ENCODE peak calls at places on chromosomes 6 and 20, in nine cellular contexts. N, H, A, J, V, X, U, W and K are unnamed samples.

GRCh38 chr6:23890543-23891227 is 235.3 kb upstream of the NRSN1 start:
- DNase-seq in N (peak; percentile 5), H (no peak), A (no peak), J (no peak), V (peak; percentile 40), X (peak; percentile 47), U (no peak), W (peak; percentile 15), K (no peak)

GRCh38 chr6:73516712-73517489 is 3.9 kb downstream of the EEF1A1 start:
- DNase-seq in N (no peak), H (no peak), A (peak; percentile 16), J (no peak), V (peak; percentile 38), X (no peak), U (no peak), W (no peak), K (no peak)

GRCh38 chr6:35776364-35777215 is at the start of gene CLPSL2:
- DNase-seq in N (no peak), H (no peak), A (no peak), J (peak; percentile 63), V (no peak), X (peak; percentile 40), U (no peak), W (no peak), K (no peak)

GRCh38 chr6:111175135-111175534 is 87.8 kb downstream of the SLC16A10 start:
- DNase-seq in N (peak; percentile 9), H (no peak), A (peak; percentile 68), J (no peak), V (peak; percentile 6), X (no peak), U (no peak), W (no peak), K (no peak)

GRCh38 chr6:15539722-15540270 is 123.0 kb downstream of the DTNBP1 start:
- DNase-seq in N (no peak), H (no peak), A (no peak), J (no peak), V (peak; percentile 37), X (no peak), U (no peak), W (no peak), K (no peak)

GRCh38 chr20:61055642-61056041 is 196.4 kb upstream of the CDH4 start:
- DNase-seq in N (no peak), H (no peak), A (no peak), J (no peak), V (peak; percentile 20), X (no peak), U (no peak), W (no peak), K (no peak)

GRCh38 chr6:105733556-105734162 is 330.8 kb upstream of the PREP start:
- DNase-seq in N (peak; percentile 60), H (peak; percentile 18), A (peak; percentile 58), J (no peak), V (peak; percentile 67), X (peak; percentile 55), U (no peak), W (no peak), K (no peak)

GRCh38 chr6:137975058-137975940 is 108.2 kb downstream of the TNFAIP3 start:
- DNase-seq in N (peak; percentile 18), H (no peak), A (peak; percentile 31), J (no peak), V (peak; percentile 29), X (peak; percentile 54), U (no peak), W (no peak), K (no peak)

GRCh38 chr6:137104926-137105325 is 60.2 kb upstream of the IL20RA start:
- DNase-seq in N (no peak), H (no peak), A (no peak), J (no peak), V (no peak), X (no peak), U (no peak), W (no peak), K (no peak)

GRCh38 chr6:93992976-93993375 is 573.6 kb upstream of the EPHA7 start:
- DNase-seq in N (no peak), H (no peak), A (peak; percentile 47), J (no peak), V (no peak), X (no peak), U (no peak), W (no peak), K (no peak)

GRCh38 chr6:101083533-101084172 is 202.5 kb upstream of the ASCC3 start:
- DNase-seq in N (peak; percentile 74), H (peak; percentile 90), A (peak; percentile 49), J (no peak), V (peak; percentile 82), X (peak; percentile 92), U (no peak), W (no peak), K (no peak)

GRCh38 chr6:71468038-71468437 is 179.4 kb downstream of the OGFRL1 start:
- DNase-seq in N (no peak), H (no peak), A (no peak), J (no peak), V (no peak), X (no peak), U (no peak), W (no peak), K (no peak)

GRCh38 chr6:44217332-44218143 is 812 bp downstream of the MYMX start:
- DNase-seq in N (peak; percentile 29), H (no peak), A (peak; percentile 54), J (peak; percentile 64), V (no peak), X (no peak), U (peak; percentile 79), W (no peak), K (no peak)

GRCh38 chr6:53795702-53796450 is 1.1 kb downstream of the LRRC1 start:
- DNase-seq in N (no peak), H (no peak), A (no peak), J (peak; percentile 50), V (no peak), X (peak; percentile 43), U (peak; percentile 29), W (no peak), K (no peak)

GRCh38 chr6:81741689-81742088 is 10.8 kb downstream of the TENT5A start:
- DNase-seq in N (no peak), H (no peak), A (no peak), J (no peak), V (no peak), X (no peak), U (no peak), W (no peak), K (no peak)

DNA sequence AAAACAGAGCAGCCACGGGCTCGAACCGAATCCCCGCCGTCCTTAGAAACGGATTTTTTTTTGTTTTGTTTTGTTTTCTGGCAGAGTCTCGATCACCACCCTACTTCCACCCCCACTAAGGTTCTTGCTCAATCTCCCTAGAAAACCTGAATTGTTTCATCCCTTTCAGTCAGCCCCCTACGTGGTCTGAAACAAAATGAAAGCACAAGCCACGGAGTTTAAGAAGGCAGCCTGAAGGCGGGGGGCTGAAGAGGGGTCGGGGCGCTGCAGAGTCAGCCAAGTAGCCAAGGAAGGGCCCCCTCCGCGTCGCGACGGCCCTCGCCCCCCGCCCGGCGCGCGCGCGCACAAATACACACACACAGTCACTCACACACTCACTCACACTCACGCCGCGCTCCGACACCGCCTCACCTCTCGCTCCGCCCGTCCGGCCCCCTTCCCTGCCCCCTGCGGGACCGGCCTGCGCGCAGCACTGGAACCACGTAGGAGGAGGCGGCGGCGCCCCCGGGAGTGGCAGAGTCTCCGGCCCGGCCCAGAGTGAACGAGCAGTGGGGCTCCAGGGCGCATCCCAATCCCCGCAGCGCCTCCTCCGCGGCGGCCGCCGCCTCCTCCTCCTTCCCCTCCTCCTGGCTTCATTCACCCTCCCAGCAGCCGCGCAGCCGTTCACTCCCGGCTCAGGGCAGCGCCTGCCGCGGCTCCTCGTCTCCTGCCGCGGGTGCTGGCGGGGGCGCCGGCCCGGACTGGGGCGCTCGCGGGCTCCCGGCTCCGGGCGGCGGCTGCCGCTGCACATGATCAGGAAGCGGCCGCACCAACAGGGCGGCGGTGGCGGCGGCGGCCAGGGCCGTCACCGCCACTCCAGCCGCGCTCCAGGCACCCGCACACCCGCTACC is 1.4 kb downstream of the ATXN1 start:
- DNase-seq in N (peak; percentile 91), H (peak; percentile 78), A (peak; percentile 91), J (peak; percentile 72), V (peak; percentile 83), X (peak; percentile 75), U (peak; percentile 94), W (peak; percentile 79), K (peak; percentile 89)
- TF ChIP-seq CTCF in N (no peak), H (no peak), A (peak; percentile 7), J (no peak), V (no peak), X (no peak), U (peak; percentile 30), W (no peak), K (peak; percentile 30)

GRCh38 chr20:53081916-53082863 is 110.0 kb downstream of the TSHZ2 start:
- DNase-seq in N (no peak), H (no peak), A (no peak), J (no peak), V (peak; percentile 22), X (no peak), U (no peak), W (no peak), K (no peak)
- TF ChIP-seq CTCF in N (no peak), H (no peak), A (no peak), J (no peak), V (no peak), X (no peak), U (no peak), W (no peak), K (no peak)

DNA sequence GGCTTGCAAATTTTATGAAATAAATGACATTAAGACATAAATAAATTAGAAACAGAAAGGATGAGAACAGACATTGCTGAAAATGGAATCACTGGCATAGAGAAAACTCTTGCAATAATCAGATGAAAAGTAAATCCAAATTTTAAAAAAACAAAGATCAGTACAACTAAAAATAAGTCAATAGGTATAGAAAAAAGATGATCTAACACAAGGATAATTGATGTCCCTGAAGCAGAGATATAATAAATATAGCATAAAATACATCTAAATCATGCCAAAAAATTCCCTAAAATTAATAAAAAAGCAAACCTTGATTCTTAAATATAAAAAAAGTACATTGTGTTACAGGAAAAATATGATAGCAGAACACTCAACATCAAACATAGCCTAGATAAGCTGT is 379.6 kb downstream of the SYNE1 start:
- DNase-seq in N (no peak), H (no peak), A (no peak), J (no peak), V (no peak), X (no peak), U (no peak), W (no peak), K (no peak)
- TF ChIP-seq CTCF in N (no peak), H (no peak), A (no peak), J (no peak), V (no peak), X (no peak), U (no peak), W (no peak), K (no peak)

GRCh38 chr6:33549196-33549595 is 30.9 kb downstream of the BAK1 start:
- DNase-seq in N (no peak), H (no peak), A (no peak), J (no peak), V (no peak), X (no peak), U (no peak), W (no peak), K (no peak)
- TF ChIP-seq CTCF in N (no peak), H (no peak), A (no peak), J (no peak), V (no peak), X (no peak), U (no peak), W (no peak), K (no peak)